ENCODE peak calls at places on chromosomes 5 and 9, in ten cellular contexts. F is PC-9, O is WTC11, H is HFF-Myc, L is H9, T is upper lobe of right lung, K is fibroblast of the aortic adventitia, Q is lung, N is omental fat pad, P is heart left ventricle. A is an unnamed sample.

GRCh38 chr5:116734717-116735072 is 160.1 kb upstream of the SEMA6A start:
- DNase-seq in F (no peak), O (no peak), H (no peak), L (no peak), T (no peak), K (no peak), Q (no peak), N (no peak), P (no peak), A (no peak)

GRCh38 chr5:1093361-1093760 is 18.5 kb downstream of the SLC12A7 start:
- DNase-seq in F (no peak), O (no peak), H (no peak), L (no peak), T (no peak), K (no peak), Q (no peak), N (no peak), P (no peak), A (no peak)

GRCh38 chr5:76204191-76204590 is 121.0 kb downstream of the SV2C start:
- DNase-seq in F (no peak), O (no peak), H (no peak), L (no peak), T (no peak), K (no peak), Q (no peak), N (no peak), P (no peak), A (no peak)

GRCh38 chr5:86679529-86679928 is 61.8 kb downstream of the COX7C start:
- DNase-seq in F (peak; percentile 45), O (no peak), H (peak; percentile 19), L (no peak), T (no peak), K (peak; percentile 92), Q (peak; percentile 34), N (no peak), P (peak; percentile 34), A (no peak)

GRCh38 chr5:90982576-90982975 is 400.5 kb downstream of the ARRDC3 start:
- DNase-seq in F (no peak), O (no peak), H (no peak), L (no peak), T (no peak), K (no peak), Q (no peak), N (no peak), P (no peak), A (no peak)

GRCh38 chr5:53472279-53472678 is 8.2 kb upstream of the FST start:
- DNase-seq in F (no peak), O (no peak), H (no peak), L (no peak), T (no peak), K (no peak), Q (no peak), N (no peak), P (no peak), A (no peak)

GRCh38 chr5:94778299-94778698 is 159.8 kb downstream of the SLF1 start:
- DNase-seq in F (no peak), O (no peak), H (no peak), L (peak; percentile 26), T (no peak), K (no peak), Q (no peak), N (no peak), P (no peak), A (no peak)

GRCh38 chr5:147411612-147412310 is 98.1 kb downstream of the DPYSL3 start:
- DNase-seq in F (no peak), O (no peak), H (no peak), L (no peak), T (no peak), K (peak; percentile 77), Q (no peak), N (no peak), P (no peak), A (no peak)

DNA sequence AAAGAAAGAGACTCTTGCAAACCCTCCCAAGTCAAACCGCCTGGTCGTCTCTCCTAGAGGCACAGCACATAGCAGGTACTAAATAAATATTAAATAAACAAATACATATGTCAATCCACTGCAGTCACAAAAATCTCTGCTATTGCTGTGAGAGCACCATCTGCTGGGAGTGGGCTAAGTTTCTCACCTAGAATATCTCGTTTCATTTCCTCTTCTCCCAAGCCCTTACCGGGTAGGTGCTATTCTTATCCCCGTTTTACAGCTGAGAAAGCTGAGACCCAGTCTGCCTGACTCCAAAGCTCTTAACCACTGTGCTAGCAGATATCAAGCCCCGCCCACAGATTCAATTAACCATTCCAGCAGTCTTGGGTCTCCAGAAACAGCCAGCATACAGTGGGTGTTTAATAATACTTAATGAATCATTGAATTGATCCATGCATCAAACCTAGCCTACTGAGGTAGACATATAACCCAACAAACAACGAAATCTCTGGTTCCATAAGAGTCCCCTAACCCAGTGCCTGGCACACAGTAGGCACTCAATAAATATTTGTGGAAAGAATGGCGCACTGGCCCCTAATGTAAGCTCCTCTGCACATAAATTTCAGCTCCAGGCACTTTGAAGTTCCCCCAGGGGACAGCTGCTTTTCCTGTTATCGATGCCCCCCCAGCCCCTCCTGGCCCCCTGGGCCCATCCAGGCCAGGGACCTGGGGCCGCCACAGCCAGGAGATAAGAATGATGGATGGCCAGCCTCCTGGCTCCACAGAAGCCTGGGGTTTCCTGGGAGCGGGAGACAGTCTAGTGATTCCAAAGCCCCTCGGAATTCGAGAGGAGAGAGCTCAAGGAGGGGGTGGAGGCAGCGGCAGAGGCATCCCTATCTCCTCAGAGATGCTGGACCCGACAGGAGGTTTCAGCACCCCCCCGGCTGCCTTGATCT is 98.1 kb upstream of the HAND1 start:
- DNase-seq in F (no peak), O (no peak), H (no peak), L (no peak), T (no peak), K (no peak), Q (no peak), N (no peak), P (no peak), A (peak; percentile 45)
- TF ChIP-seq CTCF in F (peak; percentile 34), O (no peak), H (no peak), L (no peak), T (peak; percentile 8), K (no peak), Q (no peak), N (no peak), P (no peak), A (no peak)

GRCh38 chr5:138932171-138932810 is 57.2 kb upstream of the LRRTM2 start:
- DNase-seq in F (no peak), O (peak; percentile 71), H (no peak), L (peak; percentile 78), T (no peak), K (no peak), Q (no peak), N (no peak), P (no peak), A (no peak)
- TF ChIP-seq CTCF in F (no peak), O (no peak), H (no peak), L (peak; percentile 69), T (no peak), K (no peak), Q (no peak), N (no peak), P (no peak), A (no peak)

GRCh38 chr5:122154491-122154890 is 25.1 kb downstream of the ZNF474 start:
- DNase-seq in F (no peak), O (no peak), H (no peak), L (no peak), T (no peak), K (no peak), Q (no peak), N (no peak), P (no peak), A (no peak)

GRCh38 chr5:122154910-122155309 is 25.6 kb downstream of the ZNF474 start:
- DNase-seq in F (no peak), O (no peak), H (no peak), L (no peak), T (no peak), K (peak; percentile 79), Q (no peak), N (no peak), P (no peak), A (no peak)

GRCh38 chr5:122153230-122153629 is 23.9 kb downstream of the ZNF474 start:
- DNase-seq in F (no peak), O (no peak), H (no peak), L (no peak), T (no peak), K (peak; percentile 89), Q (no peak), N (no peak), P (no peak), A (no peak)

GRCh38 chr5:122153774-122154173 is 24.4 kb downstream of the ZNF474 start:
- DNase-seq in F (no peak), O (no peak), H (no peak), L (no peak), T (no peak), K (no peak), Q (no peak), N (no peak), P (no peak), A (no peak)

GRCh38 chr5:122156724-122157325 is 27.5 kb downstream of the ZNF474 start:
- DNase-seq in F (no peak), O (no peak), H (no peak), L (no peak), T (no peak), K (peak; percentile 82), Q (no peak), N (no peak), P (no peak), A (no peak)
- TF ChIP-seq CTCF in F (peak; percentile 63), O (no peak), H (peak; percentile 32), L (peak; percentile 67), T (peak; percentile 14), K (peak; percentile 52), Q (no peak), N (no peak), P (peak; percentile 13), A (no peak)

GRCh38 chr9:100352727-100353505 is at the start of gene TEX10:
- DNase-seq in F (peak; percentile 61), O (peak; percentile 93), H (peak; percentile 59), L (peak; percentile 94), T (peak; percentile 94), K (peak; percentile 80), Q (peak; percentile 90), N (peak; percentile 79), P (peak; percentile 90), A (peak; percentile 94)

GRCh38 chr9:100352201-100352726 is 478 bp downstream of the TEX10 start:
- DNase-seq in F (no peak), O (peak; percentile 47), H (no peak), L (peak; percentile 32), T (peak; percentile 73), K (peak; percentile 18), Q (peak; percentile 35), N (peak; percentile 23), P (peak; percentile 22), A (no peak)

GRCh38 chr9:100350188-100350587 is 2.6 kb downstream of the TEX10 start:
- DNase-seq in F (no peak), O (no peak), H (no peak), L (no peak), T (no peak), K (peak; percentile 4), Q (no peak), N (no peak), P (no peak), A (no peak)

GRCh38 chr9:100354121-100354800 is 1.5 kb upstream of the TEX10 start:
- DNase-seq in F (no peak), O (no peak), H (no peak), L (no peak), T (no peak), K (no peak), Q (no peak), N (no peak), P (no peak), A (no peak)

DNA sequence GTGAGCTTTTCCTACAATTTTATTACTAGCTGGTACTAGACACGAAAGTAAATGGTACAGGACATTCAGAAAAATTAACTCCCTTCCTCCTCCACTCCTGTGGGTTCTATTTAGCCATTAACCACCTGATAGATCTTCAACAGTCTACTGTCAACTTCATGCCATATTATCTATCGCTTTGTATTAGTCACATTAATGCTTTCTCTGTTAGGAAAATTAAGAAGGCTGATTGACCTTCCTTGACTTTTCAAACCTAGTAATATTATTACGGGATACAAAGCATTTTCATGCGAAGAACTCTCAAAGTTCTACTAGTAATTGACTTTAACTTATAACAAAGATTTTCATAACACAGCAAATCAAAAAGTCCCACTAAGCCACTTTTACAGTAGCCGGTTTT is 1.2 kb downstream of the TEX10 start:
- DNase-seq in F (no peak), O (no peak), H (no peak), L (no peak), T (no peak), K (no peak), Q (no peak), N (no peak), P (no peak), A (no peak)
- TF ChIP-seq CTCF in F (no peak), O (no peak), H (no peak), L (no peak), T (no peak), K (no peak), Q (no peak), N (no peak), P (no peak), A (no peak)

A was measured in mesothelial cell of epicardium.